ENCODE peak calls at places on chromosomes 11 and 22, in eight cellular contexts. L is esophagus squamous epithelium, U is endodermal cell, F is HCT116, K is sigmoid colon, X is thoracic aorta, Z is adrenal gland, R is neural crest cell. D is an unnamed sample.

GRCh38 chr11:128965485-128965884 is 22.8 kb upstream of the TP53AIP1 start:
- DNase-seq in L (no peak), U (no peak), F (no peak), K (no peak), X (no peak), Z (no peak), R (no peak), D (peak; percentile 61)

GRCh38 chr22:49203863-49204598 is 623.6 kb downstream of the BRD1 start:
- DNase-seq in L (no peak), U (peak; percentile 17), F (no peak), K (peak; percentile 45), X (no peak), Z (no peak), R (no peak), D (no peak)

GRCh38 chr11:103964390-103964789 is 72.0 kb upstream of the DDI1 start:
- DNase-seq in L (no peak), U (no peak), F (no peak), K (no peak), X (no peak), Z (no peak), R (no peak), D (no peak)

GRCh38 chr11:86370922-86371614 is 3.6 kb upstream of the CCDC81 start:
- DNase-seq in L (no peak), U (no peak), F (no peak), K (no peak), X (no peak), Z (no peak), R (no peak), D (no peak)

GRCh38 chr22:40463727-40464126 is 93.3 kb downstream of the SGSM3 start:
- DNase-seq in L (no peak), U (no peak), F (no peak), K (no peak), X (no peak), Z (no peak), R (no peak), D (peak; percentile 34)

GRCh38 chr22:20584029-20584871 is 76.8 kb downstream of the MED15 start:
- DNase-seq in L (no peak), U (no peak), F (no peak), K (no peak), X (no peak), Z (no peak), R (no peak), D (no peak)

GRCh38 chr11:130000552-130001176 is 2.0 kb downstream of the PRDM10 start:
- DNase-seq in L (no peak), U (no peak), F (no peak), K (no peak), X (no peak), Z (no peak), R (no peak), D (no peak)

GRCh38 chr22:43533656-43534428 is 122.0 kb downstream of the MPPED1 start:
- DNase-seq in L (no peak), U (no peak), F (no peak), K (peak; percentile 20), X (no peak), Z (no peak), R (no peak), D (no peak)

GRCh38 chr11:96238563-96239166 is 104.3 kb downstream of the MAML2 start:
- DNase-seq in L (no peak), U (no peak), F (no peak), K (no peak), X (no peak), Z (no peak), R (no peak), D (no peak)

GRCh38 chr22:20607157-20607907 is 99.9 kb downstream of the MED15 start:
- DNase-seq in L (no peak), U (peak; percentile 68), F (no peak), K (no peak), X (no peak), Z (no peak), R (no peak), D (peak; percentile 15)

GRCh38 chr11:12704049-12704448 is 29.8 kb downstream of the TEAD1 start:
- DNase-seq in L (no peak), U (no peak), F (no peak), K (no peak), X (no peak), Z (no peak), R (no peak), D (no peak)

GRCh38 chr11:6618117-6619020 is 853 bp downstream of the TPP1 start:
- DNase-seq in L (no peak), U (no peak), F (no peak), K (peak; percentile 85), X (no peak), Z (peak; percentile 87), R (no peak), D (no peak)

GRCh38 chr11:9745411-9746211 is 81.7 kb downstream of the SWAP70 start:
- DNase-seq in L (no peak), U (no peak), F (no peak), K (no peak), X (no peak), Z (no peak), R (no peak), D (no peak)

GRCh38 chr22:24134090-24134846 is 47.0 kb upstream of the SUSD2 start:
- DNase-seq in L (no peak), U (peak; percentile 59), F (no peak), K (no peak), X (no peak), Z (no peak), R (peak; percentile 65), D (no peak)

GRCh38 chr11:117950999-117951961 is 22.1 kb upstream of the TMPRSS13 start:
- DNase-seq in L (no peak), U (no peak), F (no peak), K (no peak), X (no peak), Z (no peak), R (no peak), D (no peak)

GRCh38 chr11:95134491-95134890 is 44.8 kb downstream of the ENDOD1 start:
- DNase-seq in L (no peak), U (no peak), F (no peak), K (no peak), X (no peak), Z (peak; percentile 87), R (no peak), D (no peak)

GRCh38 chr22:23072035-23072910 is 2.0 kb downstream of the GNAZ start:
- DNase-seq in L (no peak), U (no peak), F (no peak), K (peak; percentile 60), X (no peak), Z (no peak), R (no peak), D (no peak)

GRCh38 chr22:23068832-23069385 is 1.4 kb upstream of the GNAZ start:
- DNase-seq in L (no peak), U (peak; percentile 54), F (no peak), K (peak; percentile 59), X (no peak), Z (peak; percentile 8), R (no peak), D (no peak)

GRCh38 chr22:23071163-23072034 is 1.1 kb downstream of the GNAZ start:
- DNase-seq in L (no peak), U (no peak), F (no peak), K (peak; percentile 63), X (no peak), Z (peak; percentile 16), R (no peak), D (no peak)

GRCh38 chr22:23069502-23070357 is 589 bp upstream of the GNAZ start:
- DNase-seq in L (peak; percentile 32), U (peak; percentile 95), F (peak; percentile 71), K (peak; percentile 95), X (peak; percentile 51), Z (peak; percentile 92), R (peak; percentile 89), D (peak; percentile 94)

GRCh38 chr22:23070418-23071162 is at the start of gene GNAZ:
- DNase-seq in L (no peak), U (peak; percentile 82), F (no peak), K (peak; percentile 67), X (no peak), Z (peak; percentile 24), R (peak; percentile 36), D (peak; percentile 61)
- TF ChIP-seq CTCF in L (no peak), U (no peak), F (no peak), K (no peak), X (no peak), Z (no peak), R (no peak), D (no peak)

GRCh38 chr11:41799747-41800146 is 340.3 kb upstream of the LRRC4C start:
- DNase-seq in L (no peak), U (no peak), F (no peak), K (no peak), X (no peak), Z (no peak), R (no peak), D (no peak)

GRCh38 chr11:41789376-41789775 is 329.9 kb upstream of the LRRC4C start:
- DNase-seq in L (no peak), U (no peak), F (no peak), K (no peak), X (no peak), Z (no peak), R (no peak), D (no peak)

DNA sequence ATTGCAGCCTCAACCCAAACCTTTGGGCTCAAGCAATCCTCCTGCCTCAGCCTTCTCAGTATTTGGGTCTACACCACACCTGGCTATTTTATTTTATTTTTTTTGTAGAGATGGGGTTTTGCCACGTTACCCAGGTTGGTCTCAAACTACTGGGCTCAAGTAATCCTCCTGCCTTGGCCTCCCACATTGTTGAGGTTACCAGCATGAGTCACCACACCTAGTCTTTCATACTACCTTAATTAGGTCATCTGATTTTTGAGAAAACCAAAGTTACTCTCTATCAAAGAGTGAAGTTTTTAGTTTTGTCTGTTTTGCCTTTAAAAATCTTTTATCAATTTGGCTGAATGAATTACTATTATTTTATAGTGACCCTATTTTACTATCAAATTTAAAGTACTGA is 335.6 kb upstream of the LRRC4C start:
- DNase-seq in L (no peak), U (no peak), F (no peak), K (no peak), X (no peak), Z (no peak), R (no peak), D (no peak)
- TF ChIP-seq CTCF in L (no peak), U (no peak), F (no peak), K (no peak), X (no peak), Z (no peak), R (no peak), D (no peak)

GRCh38 chr11:68447015-68447801 is 13.3 kb upstream of the PPP6R3 start:
- DNase-seq in L (no peak), U (peak; percentile 95), F (peak; percentile 35), K (peak; percentile 90), X (no peak), Z (peak; percentile 73), R (peak; percentile 71), D (peak; percentile 90)
- TF ChIP-seq CTCF in L (peak; percentile 87), U (peak; percentile 97), F (peak; percentile 68), K (peak; percentile 75), X (peak; percentile 97), Z (peak; percentile 96), R (peak; percentile 91), D (peak; percentile 97)

DNA sequence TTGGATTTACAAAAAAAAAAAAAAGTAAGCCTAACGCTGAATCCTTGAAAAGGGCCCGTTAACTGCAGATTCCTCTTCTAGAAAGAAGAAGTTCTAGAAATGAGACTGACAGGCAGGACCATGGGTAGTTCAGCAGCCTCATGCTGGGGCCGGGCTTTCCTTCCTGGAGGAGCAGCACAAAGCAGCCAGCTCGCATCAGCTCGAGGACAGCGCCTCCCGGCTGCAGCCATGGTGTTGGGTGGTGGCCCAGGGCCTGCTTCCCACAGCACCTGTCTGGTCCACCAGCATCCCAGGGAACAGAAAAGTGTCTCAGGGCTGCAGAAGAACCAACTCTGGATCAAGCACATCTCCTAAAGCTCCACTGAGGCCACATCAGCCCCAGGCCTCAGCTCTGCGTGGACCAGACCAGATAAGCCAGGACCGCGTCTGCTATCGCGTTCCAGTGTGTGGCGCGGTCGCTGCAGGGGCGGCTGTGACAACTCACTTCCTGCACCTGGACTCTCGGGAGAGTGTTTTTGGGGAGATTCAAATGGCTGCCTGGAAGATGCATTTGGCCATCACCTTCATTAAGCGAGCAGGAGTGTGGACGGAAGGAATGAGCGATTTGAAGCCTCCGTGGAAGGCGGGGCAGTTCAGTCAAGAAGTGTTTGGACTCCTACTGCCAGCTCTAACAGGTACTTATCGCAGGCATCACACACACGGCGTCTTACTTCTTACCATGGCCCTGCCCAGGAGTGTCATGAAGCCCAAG is 53.5 kb downstream of the MYH9 start:
- DNase-seq in L (no peak), U (peak; percentile 87), F (no peak), K (peak; percentile 85), X (no peak), Z (no peak), R (no peak), D (no peak)
- TF ChIP-seq CTCF in L (no peak), U (peak; percentile 62), F (no peak), K (no peak), X (no peak), Z (no peak), R (no peak), D (peak; percentile 14)